ENCODE peak calls at places on chromosome 5, in six cellular contexts. C is cardiac fibroblast, T is stomach, G is psoas muscle, D is fibroblast of villous mesenchyme, A is left ventricle myocardium inferior. X is an unnamed sample.

GRCh38 chr5:134138416-134139376 is 24.2 kb downstream of the TCF7 start:
- DNase-seq in D (peak; percentile 28), G (peak; percentile 36), T (peak; percentile 22), C (peak; percentile 62), A (peak; percentile 11), X (no peak)

GRCh38 chr5:137320056-137321045 is 178.8 kb downstream of the SPOCK1 start:
- DNase-seq in G (no peak), D (peak; percentile 57), A (no peak), C (peak; percentile 79), T (peak; percentile 29), X (peak; percentile 38)

GRCh38 chr5:160550075-160550474 is 128.4 kb downstream of the PTTG1 start:
- DNase-seq in T (no peak), C (no peak), A (no peak), G (no peak), D (no peak), X (no peak)

GRCh38 chr5:92599217-92599810 is 981.7 kb downstream of the NR2F1-AS1 start:
- DNase-seq in D (no peak), G (no peak), T (no peak), C (no peak), A (no peak), X (no peak)

GRCh38 chr5:151040211-151040747 is 19.9 kb downstream of the GPX3 start:
- DNase-seq in G (peak; percentile 81), A (peak; percentile 13), D (peak; percentile 75), C (peak; percentile 53), T (no peak), X (no peak)

GRCh38 chr5:141889282-141889871 is 11.2 kb upstream of the PCDH1 start:
- DNase-seq in A (no peak), C (peak; percentile 54), D (no peak), T (no peak), G (no peak), X (no peak)

GRCh38 chr5:61332891-61333350 is 863 bp downstream of the ZSWIM6 start:
- DNase-seq in A (peak; percentile 47), T (peak; percentile 50), G (peak; percentile 80), C (peak; percentile 71), D (peak; percentile 60), X (no peak)

GRCh38 chr5:120088831-120089230 is 375.3 kb upstream of the PRR16 start:
- DNase-seq in A (no peak), G (no peak), T (no peak), C (no peak), D (no peak), X (no peak)

GRCh38 chr5:146681586-146681945 is 165.6 kb upstream of the GPR151 start:
- DNase-seq in G (no peak), C (no peak), A (no peak), D (no peak), T (no peak), X (no peak)

GRCh38 chr5:75681125-75681830 is 36.0 kb downstream of the POC5 start:
- DNase-seq in A (no peak), C (peak; percentile 66), G (no peak), D (peak; percentile 56), T (no peak), X (no peak)

DNA sequence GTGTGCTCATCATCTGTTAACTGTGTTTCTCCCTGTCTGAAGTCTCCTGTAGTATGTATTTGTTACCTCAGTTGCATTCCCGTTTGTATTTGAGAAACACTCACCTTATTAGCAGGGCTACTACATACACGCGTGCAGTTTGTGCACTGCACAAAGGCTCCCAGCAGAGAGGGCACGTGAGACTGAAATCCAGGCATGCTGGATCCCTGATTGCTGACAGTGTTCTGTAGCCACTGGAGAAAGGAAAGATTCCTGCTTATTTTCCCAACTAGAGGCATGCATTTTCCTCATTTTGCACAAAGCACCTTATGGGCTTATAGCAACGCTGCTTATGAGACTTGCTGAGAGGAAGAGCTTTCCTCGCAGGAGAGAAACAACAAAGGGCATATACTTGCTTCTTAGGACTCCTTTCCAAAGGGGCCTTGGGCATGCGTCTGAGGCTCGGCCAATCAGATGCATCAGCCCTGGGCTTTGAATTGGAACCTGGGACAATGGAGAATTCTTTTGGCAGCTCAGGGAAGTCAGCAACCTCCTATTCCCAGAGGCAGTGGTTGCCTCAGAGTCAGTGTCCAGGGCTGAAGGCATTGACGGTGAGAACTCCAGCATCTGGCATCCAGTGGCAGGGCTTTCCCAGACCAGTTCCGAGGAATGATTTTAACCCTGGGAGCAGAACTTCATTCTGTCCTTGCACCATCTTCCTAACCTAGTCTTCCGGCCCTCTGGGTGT is 9.9 kb upstream of the MEGF10 start:
- DNase-seq in A (no peak), G (no peak), C (no peak), T (no peak), D (no peak), X (no peak)
- TF ChIP-seq CTCF in A (no peak), G (no peak), C (no peak), T (no peak), D (no peak), X (no peak)

GRCh38 chr5:107389130-107389553 is 281.6 kb downstream of the EFNA5 start:
- DNase-seq in C (peak; percentile 78), G (no peak), D (peak; percentile 50), A (no peak), T (peak; percentile 29), X (no peak)
- TF ChIP-seq CTCF in C (no peak), G (no peak), D (no peak), A (peak; percentile 33), T (no peak), X (no peak)

GRCh38 chr5:67375606-67376005 is 179.0 kb upstream of the CD180 start:
- DNase-seq in D (no peak), G (no peak), A (no peak), T (no peak), C (no peak), X (no peak)
- TF ChIP-seq CTCF in D (no peak), G (no peak), A (no peak), T (no peak), C (peak; percentile 8), X (no peak)

DNA sequence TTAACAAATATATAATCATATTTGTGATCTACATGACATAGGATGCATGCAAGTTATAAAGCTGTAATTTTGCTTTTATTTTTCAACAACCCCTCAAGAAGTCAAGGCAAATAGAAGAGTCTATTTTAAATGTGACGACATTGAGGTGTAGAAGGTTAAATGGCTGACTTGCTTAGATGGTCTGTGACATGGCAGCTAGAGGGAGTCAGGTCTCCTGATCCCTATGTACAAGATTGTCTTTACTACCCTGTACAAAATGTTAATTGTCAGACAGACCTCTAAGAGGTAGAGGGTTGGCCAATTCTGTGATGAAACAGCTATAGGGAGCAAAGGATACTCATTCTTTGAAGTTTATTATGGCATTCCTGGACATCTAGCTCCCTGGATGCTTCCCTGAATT is 380.9 kb upstream of the MEF2C start:
- DNase-seq in C (no peak), D (no peak), G (no peak), T (no peak), A (no peak), X (no peak)
- TF ChIP-seq CTCF in C (no peak), D (no peak), G (no peak), T (no peak), A (no peak), X (no peak)

DNA sequence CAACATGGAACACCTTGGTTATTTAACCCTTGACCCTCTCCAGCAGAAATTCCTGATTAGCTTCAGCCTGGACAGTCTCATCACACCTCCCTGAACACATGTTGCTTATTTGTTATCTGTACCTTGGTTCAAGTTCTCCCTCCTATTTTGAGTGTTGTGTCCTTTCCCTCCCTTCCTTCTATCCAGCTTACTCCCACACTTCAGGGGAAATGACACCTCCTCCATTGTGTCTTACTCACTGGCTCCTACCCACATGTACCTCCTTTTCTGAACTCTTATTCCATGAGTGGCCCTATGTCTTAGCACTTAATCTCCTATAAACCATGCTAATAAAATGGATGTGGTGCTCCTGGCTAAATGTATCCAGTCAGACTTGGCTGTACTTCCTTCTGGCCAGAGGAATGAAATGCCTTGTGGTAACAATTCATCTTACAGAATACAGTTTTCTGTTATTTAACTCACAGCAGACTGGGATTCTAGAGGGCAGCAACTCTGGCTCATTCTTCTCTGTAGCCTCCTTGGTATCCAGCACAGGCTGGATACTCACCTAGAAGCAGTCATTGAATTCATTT is 11.2 kb downstream of the LIX1 start:
- DNase-seq in T (no peak), C (peak; percentile 25), A (no peak), G (no peak), D (peak; percentile 20), X (no peak)
- TF ChIP-seq CTCF in T (no peak), C (no peak), A (no peak), G (no peak), D (no peak), X (no peak)

GRCh38 chr5:108484035-108484434 is 102.1 kb upstream of the FBXL17 start:
- DNase-seq in D (no peak), C (no peak), G (no peak), A (no peak), T (no peak), X (no peak)

GRCh38 chr5:108481355-108481931 is 99.5 kb upstream of the FBXL17 start:
- DNase-seq in A (no peak), T (no peak), D (peak; percentile 51), C (peak; percentile 46), G (no peak), X (no peak)
- TF ChIP-seq CTCF in A (peak; percentile 48), T (no peak), D (peak; percentile 57), C (peak; percentile 39), G (no peak), X (peak; percentile 39)

GRCh38 chr5:32707394-32707997 is 3.6 kb upstream of the NPR3 start:
- DNase-seq in D (peak; percentile 36), T (no peak), A (no peak), G (no peak), C (peak; percentile 63), X (no peak)
- TF ChIP-seq CTCF in D (peak; percentile 61), T (no peak), A (peak; percentile 54), G (peak; percentile 15), C (peak; percentile 44), X (peak; percentile 55)

DNA sequence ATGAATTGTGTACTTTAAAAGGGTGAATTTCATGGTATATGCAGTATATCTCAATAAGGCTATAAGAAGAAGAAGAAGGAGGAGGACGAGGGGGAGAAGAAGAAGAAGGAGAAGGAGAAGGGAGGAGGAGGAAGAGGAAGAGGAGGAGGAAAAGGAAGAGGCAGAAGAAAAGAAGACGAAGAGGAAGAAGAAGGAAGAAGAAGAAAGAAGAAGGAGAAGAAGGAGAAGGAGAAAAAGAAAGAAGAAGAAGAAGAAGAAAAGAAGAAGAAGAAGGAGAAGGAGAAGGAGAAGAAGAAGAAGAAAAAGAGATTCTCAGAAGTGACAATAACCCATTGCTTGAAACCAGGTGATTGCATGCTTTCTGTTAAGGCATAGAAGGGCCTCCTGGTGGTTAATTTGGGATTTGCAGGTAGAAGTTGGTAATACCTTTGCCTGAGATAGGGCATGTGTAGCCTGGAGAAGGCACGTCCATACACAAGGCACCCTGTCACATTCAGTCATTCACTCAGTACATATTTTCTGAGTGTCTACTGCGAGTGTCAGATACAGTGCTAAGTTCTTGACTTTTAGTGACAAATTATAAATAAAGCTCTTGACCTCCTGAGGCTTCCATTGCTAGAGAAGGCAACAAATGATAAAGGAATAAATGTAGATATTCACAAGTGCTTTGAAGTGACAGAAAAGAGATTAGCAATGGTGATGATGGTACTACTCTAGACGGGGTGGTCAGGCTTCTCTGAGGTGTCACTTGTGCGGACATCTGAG is 231.3 kb downstream of the NPR3 start:
- DNase-seq in G (no peak), A (no peak), D (peak; percentile 9), C (peak; percentile 57), T (no peak), X (peak; percentile 21)
- TF ChIP-seq CTCF in G (no peak), A (no peak), D (peak; percentile 40), C (peak; percentile 55), T (no peak), X (peak; percentile 54)

DNA sequence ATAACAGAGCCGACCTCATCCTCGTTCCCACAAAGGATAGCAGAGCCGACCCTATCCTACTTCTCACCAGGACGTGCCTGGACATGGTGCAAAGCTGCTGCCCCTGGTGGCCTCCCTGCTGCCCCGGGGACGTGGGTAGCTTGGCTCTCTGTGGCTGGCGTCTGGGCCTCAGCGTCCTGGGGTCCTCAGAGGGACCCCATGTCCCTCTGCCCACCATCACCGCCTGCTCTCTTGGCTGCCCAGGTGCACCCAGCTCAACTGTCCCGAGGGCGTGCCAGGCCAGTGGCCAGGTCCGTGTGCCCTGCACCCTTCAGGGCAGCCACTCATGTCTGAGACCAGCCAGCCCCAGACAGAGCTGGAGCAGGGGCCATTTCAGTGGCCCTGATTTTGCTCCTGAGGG is 8.5 kb downstream of the NKD2 start:
- DNase-seq in D (no peak), G (peak; percentile 39), T (no peak), A (peak; percentile 10), C (no peak), X (no peak)
- TF ChIP-seq CTCF in D (no peak), G (no peak), T (no peak), A (no peak), C (no peak), X (no peak)

X was measured in nephron progenitor cell.